ENCODE peak calls at places on chromosome 10, in nine cellular contexts. G, I, Q, W, F, Y, X, L and V are unnamed samples.

GRCh38 chr10:44183667-44184632 is 200.9 kb downstream of the CXCL12 start:
- DNase-seq in G (no peak), Q (no peak), X (no peak), I (peak; percentile 44), F (no peak), L (no peak), W (no peak), Y (no peak), V (no peak)

GRCh38 chr10:73113543-73113942 is 3.3 kb downstream of the NUDT13 start:
- DNase-seq in G (no peak), X (no peak), I (peak; percentile 45), L (no peak), W (no peak), Y (no peak), Q (no peak), F (no peak), V (no peak)

GRCh38 chr10:102997998-102998397 is 79.9 kb downstream of the CNNM2 start:
- DNase-seq in L (no peak), Q (no peak), W (no peak), F (no peak), G (no peak), Y (peak; percentile 33), X (no peak), I (no peak), V (no peak)

GRCh38 chr10:9024210-9024609 is 969.7 kb downstream of the GATA3 start:
- DNase-seq in Q (no peak), L (no peak), F (no peak), X (peak; percentile 14), G (no peak), W (no peak), I (no peak), Y (no peak), V (no peak)

GRCh38 chr10:100485336-100485735 is 22.5 kb downstream of the WNT8B start:
- DNase-seq in W (no peak), I (no peak), Y (no peak), X (peak; percentile 48), L (no peak), G (no peak), Q (no peak), F (no peak), V (no peak)

GRCh38 chr10:63083904-63084689 is 49.0 kb upstream of the NRBF2 start:
- DNase-seq in G (peak; percentile 2), Q (peak; percentile 72), I (peak; percentile 77), X (peak; percentile 67), Y (peak; percentile 38), W (peak; percentile 84), L (peak; percentile 35), F (peak; percentile 14), V (peak; percentile 29)

GRCh38 chr10:13331641-13332040 is 16.5 kb downstream of the SEPHS1 start:
- DNase-seq in W (no peak), Y (no peak), X (no peak), Q (no peak), L (no peak), F (no peak), G (no peak), I (no peak), V (no peak)

GRCh38 chr10:122507661-122508060 is 46.3 kb downstream of the HTRA1 start:
- DNase-seq in W (no peak), G (no peak), L (no peak), F (no peak), X (no peak), I (no peak), Q (no peak), Y (no peak), V (no peak)

GRCh38 chr10:12073526-12073925 is 4.8 kb downstream of the DHTKD1 start:
- DNase-seq in G (no peak), W (no peak), I (no peak), L (no peak), Y (no peak), X (no peak), Q (no peak), F (no peak), V (no peak)

GRCh38 chr10:97780991-97781540 is 9.3 kb upstream of the SFRP5 start:
- DNase-seq in L (no peak), F (no peak), Y (no peak), X (no peak), Q (no peak), G (no peak), I (no peak), W (no peak), V (no peak)

GRCh38 chr10:96626795-96627194 is 40.0 kb upstream of the TM9SF3 start:
- DNase-seq in L (no peak), Q (no peak), I (no peak), F (no peak), Y (no peak), W (peak; percentile 52), G (no peak), X (no peak), V (peak; percentile 13)

GRCh38 chr10:78905940-78906308 is 162.8 kb upstream of the ZMIZ1 start:
- DNase-seq in X (no peak), I (no peak), G (no peak), Y (no peak), W (no peak), F (no peak), Q (no peak), L (no peak), V (no peak)
- H3K27me3 ChIP-seq in X (no peaks in the 10 kb centered on the region), I (peaks cover 82% of the 10 kb centered on the region), G (no peaks in the 10 kb centered on the region), Y (peaks cover 2% of the 10 kb centered on the region), W (peaks cover 3% of the 10 kb centered on the region), F (no peaks in the 10 kb centered on the region), Q (no peaks in the 10 kb centered on the region), L (no peaks in the 10 kb centered on the region), V (no peaks in the 10 kb centered on the region)

GRCh38 chr10:132417249-132417878 is 20.4 kb downstream of the PWWP2B start:
- DNase-seq in F (peak; percentile 25), L (no peak), I (no peak), X (no peak), W (no peak), Y (no peak), Q (peak; percentile 69), G (no peak), V (no peak)
- H3K4me1 ChIP-seq in F (peaks cover 72% of the 10 kb centered on the region), L (peaks cover 13% of the 10 kb centered on the region), I (peaks cover 9% of the 10 kb centered on the region), X (peaks cover 15% of the 10 kb centered on the region), W (peaks cover 44% of the 10 kb centered on the region), Y (peaks cover 19% of the 10 kb centered on the region), Q (peaks cover 92% of the 10 kb centered on the region), G (peaks cover 25% of the 10 kb centered on the region), V (peaks cover 19% of the 10 kb centered on the region)

GRCh38 chr10:125028291-125028867 is 86.5 kb downstream of the ZRANB1 start:
- DNase-seq in Y (no peak), L (no peak), W (no peak), Q (no peak), X (no peak), G (no peak), F (no peak), I (peak; percentile 29), V (no peak)

GRCh38 chr10:125029584-125030242 is 87.8 kb downstream of the ZRANB1 start:
- DNase-seq in I (peak; percentile 84), Y (no peak), W (no peak), X (no peak), G (no peak), F (no peak), L (no peak), Q (peak; percentile 74), V (no peak)

GRCh38 chr10:125033146-125033924 is 91.4 kb downstream of the ZRANB1 start:
- DNase-seq in F (no peak), Y (no peak), W (no peak), G (no peak), L (no peak), X (no peak), I (no peak), Q (no peak), V (no peak)

GRCh38 chr10:125032474-125032873 is 90.6 kb downstream of the ZRANB1 start:
- DNase-seq in W (no peak), Q (no peak), G (no peak), X (no peak), Y (no peak), L (no peak), I (no peak), F (no peak), V (no peak)

DNA sequence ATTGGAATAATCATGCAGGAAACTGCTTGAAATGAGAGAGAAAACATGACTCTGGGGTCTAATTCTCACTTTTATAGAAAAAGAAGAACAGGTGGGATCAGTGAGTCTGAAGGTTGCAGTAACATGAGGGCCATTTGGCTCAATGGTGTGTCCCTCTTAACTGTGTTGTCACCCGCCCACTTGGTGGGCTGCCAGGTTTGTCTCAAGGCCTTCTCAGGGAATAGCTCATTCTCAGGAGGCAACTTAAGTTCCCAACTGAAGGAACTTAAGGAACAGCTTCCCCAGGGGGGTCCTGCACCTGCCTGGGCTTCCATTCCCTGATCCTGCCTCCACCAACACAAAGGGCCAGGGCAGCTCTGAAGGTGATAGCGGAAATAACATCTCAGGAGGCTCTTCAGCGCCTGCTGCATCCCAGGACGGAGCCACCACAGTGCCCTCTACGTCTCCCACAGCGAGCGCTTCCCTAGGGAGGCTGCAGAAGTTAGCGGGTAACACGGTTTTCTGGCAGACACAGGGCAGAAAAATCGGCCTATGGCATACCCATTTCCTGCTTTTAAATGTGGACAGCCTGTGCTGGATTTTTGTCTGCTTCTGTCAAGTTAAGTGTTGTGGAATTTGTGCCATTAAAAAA is 88.8 kb downstream of the ZRANB1 start:
- DNase-seq in G (no peak), W (peak; percentile 61), X (no peak), Y (no peak), F (no peak), I (no peak), L (no peak), Q (peak; percentile 94), V (no peak)
- H3K36me3 ChIP-seq in G (no peaks in the 10 kb centered on the region), W (no peaks in the 10 kb centered on the region), X (peaks cover 3% of the 10 kb centered on the region), Y (no peaks in the 10 kb centered on the region), F (peaks cover 14% of the 10 kb centered on the region), I (peaks cover 13% of the 10 kb centered on the region), L (peaks cover 72% of the 10 kb centered on the region), Q (no peaks in the 10 kb centered on the region), V (peaks cover 15% of the 10 kb centered on the region)

GRCh38 chr10:110168601-110169481 is 38.6 kb upstream of the MXI1 start:
- DNase-seq in I (no peak), W (no peak), F (no peak), Q (no peak), L (no peak), X (no peak), Y (no peak), G (no peak), V (peak; percentile 60)

GRCh38 chr10:110170142-110170887 is 37.1 kb upstream of the MXI1 start:
- DNase-seq in L (no peak), Q (no peak), F (no peak), W (no peak), Y (no peak), G (no peak), I (no peak), X (no peak), V (no peak)

GRCh38 chr10:110169586-110169985 is 37.8 kb upstream of the MXI1 start:
- DNase-seq in L (no peak), Y (no peak), I (no peak), F (no peak), X (no peak), G (no peak), Q (no peak), W (no peak), V (no peak)

GRCh38 chr10:110172155-110172554 is 35.2 kb upstream of the MXI1 start:
- DNase-seq in Y (no peak), Q (no peak), G (no peak), I (no peak), F (no peak), L (no peak), W (no peak), X (no peak), V (no peak)

GRCh38 chr10:110171032-110171431 is 36.4 kb upstream of the MXI1 start:
- DNase-seq in W (no peak), X (no peak), I (no peak), G (no peak), Y (no peak), L (no peak), Q (no peak), F (no peak), V (no peak)
- H3K27me3 ChIP-seq in W (no peaks in the 10 kb centered on the region), X (peaks cover 31% of the 10 kb centered on the region), I (peaks cover 54% of the 10 kb centered on the region), G (peaks cover 29% of the 10 kb centered on the region), Y (peaks cover 10% of the 10 kb centered on the region), L (peaks cover 36% of the 10 kb centered on the region), Q (no peaks in the 10 kb centered on the region), F (peaks cover 12% of the 10 kb centered on the region), V (peaks cover 67% of the 10 kb centered on the region)